ENCODE peak calls at places on chromosomes 11 and 22, in seven cellular contexts. I is activated CD4-positive, CD25-positive, alpha-beta regulatory T cell treated with anti-CD3 and anti-CD28 coated beads, Interleukin-2, amount 50 U/mL, for 16 hours; A is activated CD4-positive, alpha-beta T cell treated with anti-CD3 and anti-CD28 coated beads, Interleukin-2, amount 10 ng/mL, durations not matched to agents 7 days and 5 days; W is non-pigmented ciliary epithelial cell; D is mammary epithelial cell; J is RPMI8226; C is Kasumi-1. G is an unnamed sample.

GRCh38 chr11:122099345-122100045 is 16.5 kb downstream of the BLID start:
- DNase-seq in W (no peak), I (no peak), J (no peak), A (no peak), D (peak; percentile 60), C (no peak), G (no peak)

GRCh38 chr11:34318111-34319037 is 39.4 kb downstream of the ABTB2 start:
- DNase-seq in I (no peak), J (no peak), A (no peak), C (no peak), D (peak; percentile 58), W (no peak), G (no peak)

GRCh38 chr22:49756656-49757055 is 71.0 kb downstream of the BRD1 start:
- DNase-seq in J (no peak), W (no peak), I (no peak), C (no peak), A (no peak), D (no peak), G (no peak)

GRCh38 chr11:693415-693831 is 1.6 kb downstream of the DEAF1 start:
- DNase-seq in W (no peak), I (no peak), J (no peak), C (peak; percentile 41), A (no peak), D (peak; percentile 46), G (no peak)

GRCh38 chr11:75767228-75767572 is 1.4 kb upstream of the DGAT2 start:
- DNase-seq in W (no peak), D (no peak), I (no peak), A (no peak), C (no peak), J (no peak), G (no peak)

GRCh38 chr11:95067828-95068244 is 1.1 kb downstream of the SRSF8 start:
- DNase-seq in C (no peak), J (no peak), A (peak; percentile 64), D (no peak), I (no peak), W (no peak), G (no peak)

GRCh38 chr22:38455530-38456271 is 702 bp upstream of the KCNJ4 start:
- DNase-seq in W (no peak), I (no peak), J (peak; percentile 51), A (no peak), D (no peak), C (no peak), G (no peak)

GRCh38 chr11:85884581-85885021 is 29.4 kb downstream of the CCDC83 start:
- DNase-seq in D (no peak), C (no peak), I (no peak), W (no peak), A (no peak), J (no peak), G (no peak)

GRCh38 chr11:134207538-134208239 is 16.1 kb downstream of the NCAPD3 start:
- DNase-seq in A (peak; percentile 75), J (peak; percentile 30), C (peak; percentile 9), W (no peak), I (peak; percentile 42), D (no peak), G (peak; percentile 35)

G was measured in stimulated activated naive B cell treated with anti-CD40 and anti-IgM and Interleukin-4, amounts not matched to agents 10 μg/mL and 1 μg/mL and 100 μg/mL, for 72 hours.